ENCODE peak calls at places on chromosomes 16 and 17, in six cellular contexts. One of them, this sample, is unnamed.

GRCh38 chr17:19003543-19003965 is 1.0 kb downstream of the FAM83G start:
- DNase-seq in CD4-positive, alpha-beta T cell: no peak
- DNase-seq in fibroblast of the aortic adventitia: peak
- DNase-seq in AG09319: no peak
- DNase-seq in astrocyte of the spinal cord: no peak
- DNase-seq in stomach: no peak
- DNase-seq in this sample: no peak

GRCh38 chr17:27362503-27362902 is 68.6 kb downstream of the WSB1 start:
- DNase-seq in CD4-positive, alpha-beta T cell: no peak
- DNase-seq in fibroblast of the aortic adventitia: no peak
- DNase-seq in AG09319: no peak
- DNase-seq in astrocyte of the spinal cord: no peak
- DNase-seq in stomach: no peak
- DNase-seq in this sample: no peak

GRCh38 chr17:76956846-76957540 is 88.8 kb downstream of the MGAT5B start:
- DNase-seq in CD4-positive, alpha-beta T cell: no peak
- DNase-seq in fibroblast of the aortic adventitia: no peak
- DNase-seq in AG09319: no peak
- DNase-seq in astrocyte of the spinal cord: no peak
- DNase-seq in stomach: no peak
- DNase-seq in this sample: no peak

GRCh38 chr16:19817875-19818274 is 66.8 kb downstream of the GPRC5B start:
- DNase-seq in CD4-positive, alpha-beta T cell: no peak
- DNase-seq in fibroblast of the aortic adventitia: no peak
- DNase-seq in AG09319: no peak
- DNase-seq in astrocyte of the spinal cord: no peak
- DNase-seq in stomach: no peak
- DNase-seq in this sample: no peak

GRCh38 chr17:66461343-66461995 is 159.1 kb downstream of the PRKCA start:
- DNase-seq in CD4-positive, alpha-beta T cell: no peak
- DNase-seq in fibroblast of the aortic adventitia: no peak
- DNase-seq in AG09319: no peak
- DNase-seq in astrocyte of the spinal cord: no peak
- DNase-seq in stomach: no peak
- DNase-seq in this sample: no peak

GRCh38 chr16:57021693-57022092 is 32.3 kb downstream of the NLRC5 start:
- DNase-seq in CD4-positive, alpha-beta T cell: no peak
- DNase-seq in fibroblast of the aortic adventitia: no peak
- DNase-seq in AG09319: no peak
- DNase-seq in astrocyte of the spinal cord: no peak
- DNase-seq in stomach: no peak
- DNase-seq in this sample: no peak

GRCh38 chr17:70278846-70279465 is 109.6 kb downstream of the KCNJ2 start:
- DNase-seq in CD4-positive, alpha-beta T cell: no peak
- DNase-seq in fibroblast of the aortic adventitia: no peak
- DNase-seq in AG09319: no peak
- DNase-seq in astrocyte of the spinal cord: no peak
- DNase-seq in stomach: no peak
- DNase-seq in this sample: no peak

GRCh38 chr17:28538296-28538895 is 14.0 kb downstream of the UNC119 start:
- DNase-seq in CD4-positive, alpha-beta T cell: no peak
- DNase-seq in fibroblast of the aortic adventitia: no peak
- DNase-seq in AG09319: no peak
- DNase-seq in astrocyte of the spinal cord: no peak
- DNase-seq in stomach: no peak
- DNase-seq in this sample: no peak

GRCh38 chr16:71424626-71425025 is 17.2 kb downstream of the TLE7 start:
- DNase-seq in CD4-positive, alpha-beta T cell: no peak
- DNase-seq in fibroblast of the aortic adventitia: no peak
- DNase-seq in AG09319: no peak
- DNase-seq in astrocyte of the spinal cord: no peak
- DNase-seq in stomach: no peak
- DNase-seq in this sample: no peak

DNA sequence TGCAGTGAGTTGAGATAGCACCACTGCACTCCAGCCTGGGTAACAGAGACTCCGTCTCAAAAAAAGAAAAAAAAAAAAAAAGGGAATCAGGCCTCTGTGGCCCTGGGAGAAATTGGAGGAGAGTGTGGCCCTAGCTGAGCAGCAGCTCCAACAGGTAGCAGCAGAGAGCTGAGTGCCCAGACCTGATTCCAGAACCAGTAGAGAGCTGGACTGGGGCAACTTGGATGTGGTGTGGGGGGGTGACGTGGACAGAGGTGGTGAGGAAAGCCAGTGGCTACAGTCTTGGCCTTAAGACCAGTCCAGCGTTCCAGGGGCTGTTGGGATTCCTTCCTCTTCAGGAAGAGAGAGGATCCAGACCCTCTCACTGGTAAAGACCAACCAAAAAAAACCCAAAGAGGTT is 1.7 kb downstream of the HSPB9 start:
- DNase-seq in CD4-positive, alpha-beta T cell: no peak
- DNase-seq in fibroblast of the aortic adventitia: no peak
- DNase-seq in AG09319: no peak
- DNase-seq in astrocyte of the spinal cord: no peak
- DNase-seq in stomach: no peak
- DNase-seq in this sample: no peak
- TF ChIP-seq CTCF in CD4-positive, alpha-beta T cell: no peak
- TF ChIP-seq CTCF in fibroblast of the aortic adventitia: no peak
- TF ChIP-seq CTCF in AG09319: no peak
- TF ChIP-seq CTCF in astrocyte of the spinal cord: no peak
- TF ChIP-seq CTCF in stomach: no peak
- TF ChIP-seq CTCF in this sample: no peak

GRCh38 chr16:48852955-48853354 is 243.0 kb upstream of the N4BP1 start:
- DNase-seq in CD4-positive, alpha-beta T cell: no peak
- DNase-seq in fibroblast of the aortic adventitia: no peak
- DNase-seq in AG09319: no peak
- DNase-seq in astrocyte of the spinal cord: no peak
- DNase-seq in stomach: no peak
- DNase-seq in this sample: no peak
- TF ChIP-seq CTCF in CD4-positive, alpha-beta T cell: no peak
- TF ChIP-seq CTCF in fibroblast of the aortic adventitia: no peak
- TF ChIP-seq CTCF in AG09319: no peak
- TF ChIP-seq CTCF in astrocyte of the spinal cord: no peak
- TF ChIP-seq CTCF in stomach: no peak
- TF ChIP-seq CTCF in this sample: no peak

GRCh38 chr16:89357460-89357859 is 132.9 kb downstream of the ANKRD11 start:
- DNase-seq in CD4-positive, alpha-beta T cell: no peak
- DNase-seq in fibroblast of the aortic adventitia: no peak
- DNase-seq in AG09319: no peak
- DNase-seq in astrocyte of the spinal cord: no peak
- DNase-seq in stomach: no peak
- DNase-seq in this sample: no peak
- TF ChIP-seq CTCF in CD4-positive, alpha-beta T cell: no peak
- TF ChIP-seq CTCF in fibroblast of the aortic adventitia: no peak
- TF ChIP-seq CTCF in AG09319: no peak
- TF ChIP-seq CTCF in astrocyte of the spinal cord: no peak
- TF ChIP-seq CTCF in stomach: no peak
- TF ChIP-seq CTCF in this sample: no peak

GRCh38 chr16:65306722-65307121 is 184.9 kb upstream of the CDH11 start:
- DNase-seq in CD4-positive, alpha-beta T cell: no peak
- DNase-seq in fibroblast of the aortic adventitia: no peak
- DNase-seq in AG09319: no peak
- DNase-seq in astrocyte of the spinal cord: no peak
- DNase-seq in stomach: no peak
- DNase-seq in this sample: no peak

GRCh38 chr16:65309294-65309850 is 187.5 kb upstream of the CDH11 start:
- DNase-seq in CD4-positive, alpha-beta T cell: no peak
- DNase-seq in fibroblast of the aortic adventitia: no peak
- DNase-seq in AG09319: no peak
- DNase-seq in astrocyte of the spinal cord: no peak
- DNase-seq in stomach: no peak
- DNase-seq in this sample: no peak

GRCh38 chr16:65306313-65306712 is 184.4 kb upstream of the CDH11 start:
- DNase-seq in CD4-positive, alpha-beta T cell: no peak
- DNase-seq in fibroblast of the aortic adventitia: no peak
- DNase-seq in AG09319: no peak
- DNase-seq in astrocyte of the spinal cord: no peak
- DNase-seq in stomach: no peak
- DNase-seq in this sample: no peak

GRCh38 chr16:65308506-65308905 is 186.6 kb upstream of the CDH11 start:
- DNase-seq in CD4-positive, alpha-beta T cell: no peak
- DNase-seq in fibroblast of the aortic adventitia: no peak
- DNase-seq in AG09319: no peak
- DNase-seq in astrocyte of the spinal cord: no peak
- DNase-seq in stomach: no peak
- DNase-seq in this sample: no peak

DNA sequence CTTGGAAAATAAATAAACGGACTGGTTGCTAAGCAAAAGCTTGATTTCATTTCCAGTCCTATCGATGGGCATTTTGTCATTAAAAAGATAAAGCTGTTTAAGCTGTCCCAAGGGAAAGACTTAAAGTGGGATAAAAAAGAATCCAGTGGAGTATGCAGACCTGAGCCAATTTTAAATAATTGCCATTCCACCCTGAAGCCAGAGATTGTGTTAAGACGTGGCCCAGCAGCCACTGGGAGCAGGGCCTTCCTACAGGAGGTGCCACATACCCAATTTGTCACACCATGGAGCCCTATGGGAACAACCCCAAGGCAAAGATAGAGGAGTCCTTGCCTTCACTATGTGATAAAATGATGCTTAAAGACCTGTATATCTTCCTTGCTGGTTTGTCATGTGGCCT is 183.7 kb upstream of the CDH11 start:
- DNase-seq in CD4-positive, alpha-beta T cell: no peak
- DNase-seq in fibroblast of the aortic adventitia: peak
- DNase-seq in AG09319: no peak
- DNase-seq in astrocyte of the spinal cord: no peak
- DNase-seq in stomach: no peak
- DNase-seq in this sample: no peak
- TF ChIP-seq CTCF in CD4-positive, alpha-beta T cell: no peak
- TF ChIP-seq CTCF in fibroblast of the aortic adventitia: no peak
- TF ChIP-seq CTCF in AG09319: no peak
- TF ChIP-seq CTCF in astrocyte of the spinal cord: no peak
- TF ChIP-seq CTCF in stomach: no peak
- TF ChIP-seq CTCF in this sample: no peak

DNA sequence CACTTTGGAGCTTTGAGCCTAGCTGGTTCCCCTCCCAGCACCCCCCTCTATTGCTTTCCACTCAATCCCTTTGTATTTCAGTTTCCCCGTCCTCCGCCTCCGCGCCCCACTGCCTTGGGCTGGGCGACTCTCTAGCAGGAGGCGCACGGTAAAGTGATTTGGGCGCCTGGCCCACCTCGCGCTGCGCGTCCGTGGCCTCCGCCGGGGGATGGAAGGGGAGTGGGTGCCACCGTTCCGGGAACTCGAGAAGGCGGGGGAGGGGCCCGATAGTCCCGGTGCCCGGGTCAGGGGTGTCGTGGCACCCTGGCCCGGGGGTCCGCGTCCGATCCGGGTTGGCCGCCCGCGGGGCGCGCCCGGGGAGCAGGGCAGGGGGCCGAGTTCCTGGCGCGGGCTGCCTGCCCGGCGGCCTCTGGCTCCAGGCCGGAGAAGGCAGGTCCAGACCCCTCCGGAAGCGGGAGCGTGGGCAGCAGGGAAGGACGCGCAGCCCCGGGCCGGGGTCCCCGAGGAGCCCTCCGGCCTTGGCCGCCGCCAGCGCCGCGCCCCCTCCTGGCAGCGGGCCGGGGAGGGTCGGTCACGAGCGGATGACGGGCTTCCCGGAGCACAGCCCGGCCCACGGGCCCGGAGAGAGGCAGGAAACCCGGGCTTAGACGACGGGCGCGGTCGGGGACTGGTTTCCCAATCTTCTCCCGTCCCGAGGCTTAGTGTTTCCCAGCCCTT is 15.8 kb downstream of the MEOX1 start:
- DNase-seq in CD4-positive, alpha-beta T cell: no peak
- DNase-seq in fibroblast of the aortic adventitia: peak
- DNase-seq in AG09319: no peak
- DNase-seq in astrocyte of the spinal cord: no peak
- DNase-seq in stomach: peak
- DNase-seq in this sample: no peak
- TF ChIP-seq CTCF in CD4-positive, alpha-beta T cell: no peak
- TF ChIP-seq CTCF in fibroblast of the aortic adventitia: no peak
- TF ChIP-seq CTCF in AG09319: no peak
- TF ChIP-seq CTCF in astrocyte of the spinal cord: peak
- TF ChIP-seq CTCF in stomach: no peak
- TF ChIP-seq CTCF in this sample: no peak

GRCh38 chr16:67226804-67227566 is at the start of gene TMEM208:
- DNase-seq in CD4-positive, alpha-beta T cell: peak
- DNase-seq in fibroblast of the aortic adventitia: peak
- DNase-seq in AG09319: peak
- DNase-seq in astrocyte of the spinal cord: peak
- DNase-seq in stomach: peak
- DNase-seq in this sample: peak
- TF ChIP-seq CTCF in CD4-positive, alpha-beta T cell: no peak
- TF ChIP-seq CTCF in fibroblast of the aortic adventitia: peak
- TF ChIP-seq CTCF in AG09319: peak
- TF ChIP-seq CTCF in astrocyte of the spinal cord: peak
- TF ChIP-seq CTCF in stomach: no peak
- TF ChIP-seq CTCF in this sample: no peak

GRCh38 chr17:4959261-4959965 is 8.2 kb downstream of the SPAG7 start:
- DNase-seq in CD4-positive, alpha-beta T cell: no peak
- DNase-seq in fibroblast of the aortic adventitia: no peak
- DNase-seq in AG09319: no peak
- DNase-seq in astrocyte of the spinal cord: no peak
- DNase-seq in stomach: no peak
- DNase-seq in this sample: no peak

GRCh38 chr17:4953461-4953961 is 2.6 kb downstream of the ENO3 start:
- DNase-seq in CD4-positive, alpha-beta T cell: no peak
- DNase-seq in fibroblast of the aortic adventitia: peak
- DNase-seq in AG09319: no peak
- DNase-seq in astrocyte of the spinal cord: peak
- DNase-seq in stomach: no peak
- DNase-seq in this sample: no peak

GRCh38 chr17:4958102-4958501 is 7.2 kb downstream of the ENO3 start:
- DNase-seq in CD4-positive, alpha-beta T cell: no peak
- DNase-seq in fibroblast of the aortic adventitia: no peak
- DNase-seq in AG09319: no peak
- DNase-seq in astrocyte of the spinal cord: no peak
- DNase-seq in stomach: no peak
- DNase-seq in this sample: no peak

GRCh38 chr17:4955091-4955490 is 4.2 kb downstream of the ENO3 start:
- DNase-seq in CD4-positive, alpha-beta T cell: no peak
- DNase-seq in fibroblast of the aortic adventitia: no peak
- DNase-seq in AG09319: no peak
- DNase-seq in astrocyte of the spinal cord: no peak
- DNase-seq in stomach: no peak
- DNase-seq in this sample: no peak

GRCh38 chr17:4956493-4957061 is 5.7 kb downstream of the ENO3 start:
- DNase-seq in CD4-positive, alpha-beta T cell: no peak
- DNase-seq in fibroblast of the aortic adventitia: no peak
- DNase-seq in AG09319: no peak
- DNase-seq in astrocyte of the spinal cord: no peak
- DNase-seq in stomach: peak
- DNase-seq in this sample: no peak
- TF ChIP-seq CTCF in CD4-positive, alpha-beta T cell: peak
- TF ChIP-seq CTCF in fibroblast of the aortic adventitia: no peak
- TF ChIP-seq CTCF in AG09319: peak
- TF ChIP-seq CTCF in astrocyte of the spinal cord: peak
- TF ChIP-seq CTCF in stomach: no peak
- TF ChIP-seq CTCF in this sample: no peak

DNA sequence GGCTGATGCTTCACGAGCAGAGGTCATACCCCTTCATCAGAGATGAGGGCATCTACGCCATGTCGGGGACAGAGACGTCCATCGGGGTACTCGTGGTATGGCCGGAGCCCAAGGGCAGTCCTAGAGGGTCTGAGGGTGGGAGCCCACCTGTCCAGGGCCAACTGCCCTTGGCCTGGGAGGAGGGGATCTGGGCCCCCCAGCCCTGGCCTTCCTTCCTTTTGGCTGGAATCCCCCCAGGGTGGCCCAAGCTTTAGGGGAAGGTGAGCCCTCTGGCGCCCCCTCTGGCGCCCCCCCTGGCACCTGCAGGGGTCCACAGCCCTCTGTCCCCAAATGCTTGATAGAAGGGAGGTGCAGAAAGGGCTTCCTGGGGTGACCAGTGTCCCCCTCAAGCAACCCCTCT is 69.3 kb downstream of the SCNN1B start:
- DNase-seq in CD4-positive, alpha-beta T cell: no peak
- DNase-seq in fibroblast of the aortic adventitia: no peak
- DNase-seq in AG09319: no peak
- DNase-seq in astrocyte of the spinal cord: no peak
- DNase-seq in stomach: no peak
- DNase-seq in this sample: no peak
- TF ChIP-seq CTCF in CD4-positive, alpha-beta T cell: no peak
- TF ChIP-seq CTCF in fibroblast of the aortic adventitia: no peak
- TF ChIP-seq CTCF in AG09319: no peak
- TF ChIP-seq CTCF in astrocyte of the spinal cord: no peak
- TF ChIP-seq CTCF in stomach: no peak
- TF ChIP-seq CTCF in this sample: no peak